ENCODE peak calls at places on chromosomes 5 and 9, in six cellular contexts. G, J, B, A, C and L are unnamed samples.
A peak's percentile ranks its signal among the peaks of the same experiment; 100 is the strongest.

GRCh38 chr5:60287174-60287771 is 393.7 kb upstream of the PDE4D start:
- DNase-seq in G (no peak), J (no peak), B (peak; percentile 23), A (peak; percentile 48), C (peak; percentile 35), L (peak; percentile 36)

GRCh38 chr5:123093279-123094226 is 4.5 kb downstream of the PRDM6 start:
- DNase-seq in G (no peak), J (no peak), B (no peak), A (no peak), C (peak; percentile 70), L (no peak)

GRCh38 chr9:137082222-137082924 is 4.4 kb upstream of the MAN1B1 start:
- DNase-seq in G (no peak), J (no peak), B (no peak), A (no peak), C (no peak), L (no peak)

GRCh38 chr9:96317335-96317980 is 15.5 kb upstream of the HSD17B3 start:
- DNase-seq in G (peak; percentile 39), J (peak; percentile 28), B (peak; percentile 62), A (no peak), C (peak; percentile 77), L (peak; percentile 80)

GRCh38 chr5:54742417-54742889 is 224.9 kb downstream of the SNX18 start:
- DNase-seq in G (no peak), J (no peak), B (no peak), A (no peak), C (peak; percentile 86), L (peak; percentile 77)

GRCh38 chr9:101512116-101512515 is 21.5 kb upstream of the RNF20 start:
- DNase-seq in G (no peak), J (no peak), B (no peak), A (no peak), C (no peak), L (no peak)

GRCh38 chr5:89628876-89629635 is 746.1 kb upstream of the MEF2C start:
- DNase-seq in G (no peak), J (no peak), B (no peak), A (no peak), C (no peak), L (no peak)

GRCh38 chr9:131747352-131747751 is 7.5 kb upstream of the RAPGEF1 start:
- DNase-seq in G (no peak), J (peak; percentile 77), B (no peak), A (no peak), C (peak; percentile 75), L (peak; percentile 85)

GRCh38 chr5:17105744-17106450 is 111.5 kb upstream of the BASP1 start:
- DNase-seq in G (no peak), J (no peak), B (no peak), A (peak; percentile 74), C (peak; percentile 82), L (peak; percentile 87)

GRCh38 chr5:103829585-103829984 is 267.0 kb upstream of the NUDT12 start:
- DNase-seq in G (no peak), J (no peak), B (no peak), A (no peak), C (no peak), L (no peak)

GRCh38 chr9:5493597-5494511 is 16.5 kb upstream of the PDCD1LG2 start:
- DNase-seq in G (no peak), J (no peak), B (no peak), A (peak; percentile 82), C (peak; percentile 78), L (peak; percentile 49)

GRCh38 chr9:5557606-5558587 is 47.6 kb downstream of the PDCD1LG2 start:
- DNase-seq in G (no peak), J (no peak), B (no peak), A (peak; percentile 72), C (peak; percentile 83), L (no peak)

GRCh38 chr9:112917027-112917986 is 26.6 kb upstream of the SLC46A2 start:
- DNase-seq in G (no peak), J (no peak), B (no peak), A (no peak), C (no peak), L (no peak)

GRCh38 chr9:2018764-2019548 is 3.8 kb downstream of the SMARCA2 start:
- DNase-seq in G (no peak), J (no peak), B (no peak), A (no peak), C (no peak), L (no peak)

GRCh38 chr9:79572891-79573696 is 1.3 kb downstream of the TLE4 start:
- DNase-seq in G (peak; percentile 34), J (no peak), B (peak; percentile 25), A (no peak), C (no peak), L (peak; percentile 69)

GRCh38 chr9:125889524-125890473 is 142.6 kb downstream of the PBX3 start:
- DNase-seq in G (peak; percentile 15), J (peak; percentile 56), B (peak; percentile 48), A (no peak), C (peak; percentile 84), L (peak; percentile 75)

GRCh38 chr9:85016389-85016997 is 347.0 kb downstream of the NTRK2 start:
- DNase-seq in G (no peak), J (no peak), B (no peak), A (no peak), C (no peak), L (no peak)

GRCh38 chr5:144504929-144505578 is 334.4 kb downstream of the KCTD16 start:
- DNase-seq in G (no peak), J (no peak), B (no peak), A (no peak), C (no peak), L (no peak)

GRCh38 chr5:88680253-88681132 is 202.5 kb downstream of the MEF2C start:
- DNase-seq in G (peak; percentile 74), J (peak; percentile 48), B (peak; percentile 70), A (no peak), C (peak; percentile 39), L (peak; percentile 80)

GRCh38 chr9:37032713-37033112 is 1.4 kb downstream of the PAX5 start:
- DNase-seq in G (no peak), J (no peak), B (no peak), A (no peak), C (no peak), L (no peak)

GRCh38 chr5:79109527-79110492 is 1.8 kb upstream of the BHMT start:
- DNase-seq in G (no peak), J (no peak), B (no peak), A (no peak), C (no peak), L (no peak)

GRCh38 chr9:5449521-5450359 is 602 bp upstream of the CD274 start:
- DNase-seq in G (no peak), J (no peak), B (no peak), A (no peak), C (no peak), L (peak; percentile 18)

GRCh38 chr9:99326112-99326916 is 104.2 kb downstream of the SEC61B start:
- DNase-seq in G (no peak), J (no peak), B (no peak), A (no peak), C (peak; percentile 30), L (peak; percentile 41)

GRCh38 chr9:89461302-89461701 is 36.6 kb downstream of the SEMA4D start:
- DNase-seq in G (no peak), J (no peak), B (no peak), A (peak; percentile 42), C (peak; percentile 5), L (peak; percentile 51)

GRCh38 chr5:168646335-168646734 is 67.2 kb upstream of the PANK3 start:
- DNase-seq in G (no peak), J (no peak), B (no peak), A (no peak), C (no peak), L (peak; percentile 14)

GRCh38 chr9:120873512-120873911 is 3.5 kb downstream of the PHF19 start:
- DNase-seq in G (no peak), J (peak; percentile 77), B (no peak), A (no peak), C (no peak), L (no peak)

GRCh38 chr5:178730940-178731265 is 444 bp upstream of the ZNF354A start:
- DNase-seq in G (no peak), J (no peak), B (no peak), A (no peak), C (no peak), L (no peak)